ENCODE peak calls at places on chromosomes 13 and 19, in eight cellular contexts. P is lung, F is H9, K is upper lobe of right lung, E is pancreas, A is breast epithelium, W is IMR-90, L is left lung. Y is an unnamed sample.

GRCh38 chr13:30810261-30810701 is 74.9 kb downstream of the ALOX5AP start:
- DNase-seq in P (no peak), F (no peak), K (no peak), E (peak; percentile 60), A (peak; percentile 80), W (no peak), L (no peak), Y (peak; percentile 53)

GRCh38 chr19:16412596-16413355 is 59.0 kb downstream of the EPS15L1 start:
- DNase-seq in P (no peak), F (no peak), K (no peak), E (no peak), A (no peak), W (no peak), L (no peak), Y (no peak)

GRCh38 chr19:32870154-32870573 is 597 bp upstream of the SLC7A9 start:
- DNase-seq in P (no peak), F (peak; percentile 69), K (peak; percentile 46), E (no peak), A (no peak), W (no peak), L (no peak), Y (no peak)

GRCh38 chr13:47426126-47426849 is 529.4 kb upstream of the HTR2A start:
- DNase-seq in P (no peak), F (no peak), K (no peak), E (no peak), A (peak; percentile 77), W (peak; percentile 86), L (peak; percentile 35), Y (peak; percentile 70)

GRCh38 chr19:30061557-30062330 is 119.7 kb downstream of the URI1 start:
- DNase-seq in P (no peak), F (no peak), K (no peak), E (no peak), A (no peak), W (no peak), L (no peak), Y (no peak)

GRCh38 chr13:36214163-36214921 is at the start of gene SOHLH2:
- DNase-seq in P (no peak), F (no peak), K (peak; percentile 53), E (no peak), A (no peak), W (no peak), L (no peak), Y (no peak)

GRCh38 chr13:33355470-33355869 is 69.9 kb upstream of the STARD13 start:
- DNase-seq in P (no peak), F (no peak), K (no peak), E (no peak), A (no peak), W (peak; percentile 55), L (no peak), Y (peak; percentile 71)

GRCh38 chr19:17794412-17794730 is 567 bp upstream of the B3GNT3 start:
- DNase-seq in P (no peak), F (no peak), K (no peak), E (no peak), A (no peak), W (no peak), L (no peak), Y (no peak)

GRCh38 chr13:22993148-22993547 is 187.6 kb upstream of the SGCG start:
- DNase-seq in P (no peak), F (no peak), K (no peak), E (no peak), A (no peak), W (no peak), L (no peak), Y (no peak)

GRCh38 chr19:35041548-35042055 is at the start of gene HPN:
- DNase-seq in P (peak; percentile 66), F (peak; percentile 96), K (peak; percentile 92), E (peak; percentile 93), A (no peak), W (no peak), L (peak; percentile 69), Y (no peak)

GRCh38 chr13:99605417-99606321 is 104.4 kb downstream of the TM9SF2 start:
- DNase-seq in P (peak; percentile 32), F (peak; percentile 80), K (peak; percentile 72), E (peak; percentile 66), A (no peak), W (no peak), L (peak; percentile 58), Y (no peak)

GRCh38 chr13:107480130-107480529 is 735.2 kb downstream of the LIG4 start:
- DNase-seq in P (no peak), F (no peak), K (no peak), E (no peak), A (no peak), W (peak; percentile 56), L (no peak), Y (no peak)

GRCh38 chr13:32262165-32262564 is 53.0 kb downstream of the ZAR1L start:
- DNase-seq in P (no peak), F (no peak), K (no peak), E (no peak), A (no peak), W (peak; percentile 39), L (no peak), Y (no peak)

GRCh38 chr13:95530178-95530577 is 22.3 kb upstream of the CLDN10 start:
- DNase-seq in P (peak; percentile 72), F (no peak), K (no peak), E (no peak), A (no peak), W (peak; percentile 5), L (peak; percentile 65), Y (no peak)

GRCh38 chr19:1567116-1567847 is 843 bp downstream of the MEX3D start:
- DNase-seq in P (no peak), F (no peak), K (peak; percentile 74), E (peak; percentile 66), A (peak; percentile 31), W (no peak), L (no peak), Y (no peak)

GRCh38 chr19:52599241-52599640 is 29.2 kb downstream of the ZNF701 start:
- DNase-seq in P (no peak), F (no peak), K (no peak), E (no peak), A (no peak), W (no peak), L (no peak), Y (no peak)

GRCh38 chr13:48890386-48890785 is 85.3 kb upstream of the FNDC3A start:
- DNase-seq in P (no peak), F (no peak), K (no peak), E (no peak), A (no peak), W (no peak), L (no peak), Y (no peak)

GRCh38 chr19:12786950-12787349 is 4.3 kb upstream of the JUNB start:
- DNase-seq in P (no peak), F (no peak), K (no peak), E (no peak), A (no peak), W (no peak), L (no peak), Y (no peak)
- H3K4me1 ChIP-seq in P (no peaks in the 10 kb centered on the region), F (peaks cover 6% of the 10 kb centered on the region), K (peaks cover 68% of the 10 kb centered on the region), E (peaks cover 16% of the 10 kb centered on the region), A (peaks cover 18% of the 10 kb centered on the region), W (peaks cover 51% of the 10 kb centered on the region), L (peaks cover 83% of the 10 kb centered on the region), Y (no peaks in the 10 kb centered on the region)

GRCh38 chr13:65555973-65556372 is 1674.2 kb downstream of the PCDH9 start:
- DNase-seq in P (no peak), F (no peak), K (no peak), E (no peak), A (no peak), W (no peak), L (no peak), Y (no peak)

GRCh38 chr13:65553328-65553727 is 1676.8 kb downstream of the PCDH9 start:
- DNase-seq in P (no peak), F (no peak), K (peak; percentile 33), E (no peak), A (no peak), W (no peak), L (no peak), Y (no peak)

DNA sequence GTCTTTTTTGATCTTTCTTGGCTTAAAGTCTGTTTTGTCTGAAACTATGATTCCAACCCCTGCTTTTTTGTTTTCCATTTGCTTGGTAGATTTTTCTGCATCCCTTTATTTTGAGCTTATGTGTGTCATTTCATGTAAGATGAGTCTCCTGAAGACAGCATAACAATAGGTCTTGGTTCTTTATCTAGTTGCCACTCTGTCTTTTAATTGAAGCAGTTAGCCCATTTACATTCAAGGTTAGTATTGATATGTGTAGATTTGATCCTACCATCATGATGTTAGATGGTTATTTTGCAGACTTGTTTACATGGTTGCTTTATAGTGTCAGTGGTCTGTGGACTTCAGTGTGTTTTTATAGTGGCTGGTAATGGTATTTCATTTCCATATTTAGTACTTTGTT is 1678.9 kb downstream of the PCDH9 start:
- DNase-seq in P (no peak), F (no peak), K (no peak), E (no peak), A (no peak), W (no peak), L (no peak), Y (no peak)
- H3K9me3 ChIP-seq in P (peaks cover 3% of the 10 kb centered on the region), F (no peaks in the 10 kb centered on the region), K (no peaks in the 10 kb centered on the region), E (no peaks in the 10 kb centered on the region), A (no peaks in the 10 kb centered on the region), W (no peaks in the 10 kb centered on the region), L (no peaks in the 10 kb centered on the region), Y (no peaks in the 10 kb centered on the region)

DNA sequence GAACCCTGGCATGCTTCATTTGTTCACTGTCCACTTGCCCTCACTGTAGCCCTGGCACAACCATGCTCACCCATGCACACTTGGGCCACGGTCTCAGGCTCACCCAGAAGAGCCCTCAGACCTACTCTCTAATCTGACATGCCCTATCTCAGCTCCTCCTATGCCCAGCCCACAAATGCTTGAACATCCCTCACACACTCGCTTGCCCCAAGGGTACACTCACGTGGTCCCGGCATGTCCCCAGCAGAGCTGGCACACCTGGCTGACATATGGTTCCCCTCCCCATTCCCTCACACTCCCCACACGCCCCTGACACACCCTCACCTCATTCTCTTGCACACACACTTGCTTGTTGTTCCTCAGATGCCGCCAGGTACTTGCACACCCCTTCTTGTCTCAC is 55.7 kb downstream of the MAP4K1 start:
- DNase-seq in P (no peak), F (no peak), K (no peak), E (no peak), A (no peak), W (no peak), L (no peak), Y (no peak)
- H3K4me1 ChIP-seq in P (no peaks in the 10 kb centered on the region), F (no peaks in the 10 kb centered on the region), K (no peaks in the 10 kb centered on the region), E (no peaks in the 10 kb centered on the region), A (no peaks in the 10 kb centered on the region), W (no peaks in the 10 kb centered on the region), L (peaks cover 6% of the 10 kb centered on the region), Y (no peaks in the 10 kb centered on the region)

GRCh38 chr13:41934994-41935393 is 25.9 kb downstream of the VWA8 start:
- DNase-seq in P (no peak), F (no peak), K (no peak), E (no peak), A (no peak), W (no peak), L (no peak), Y (no peak)

GRCh38 chr13:41934120-41934519 is 26.8 kb downstream of the VWA8 start:
- DNase-seq in P (no peak), F (no peak), K (no peak), E (no peak), A (no peak), W (no peak), L (no peak), Y (no peak)

GRCh38 chr13:41938918-41939317 is 22.0 kb downstream of the VWA8 start:
- DNase-seq in P (no peak), F (no peak), K (no peak), E (no peak), A (no peak), W (no peak), L (no peak), Y (no peak)

GRCh38 chr13:41937388-41937787 is 23.5 kb downstream of the VWA8 start:
- DNase-seq in P (no peak), F (no peak), K (no peak), E (no peak), A (no peak), W (no peak), L (no peak), Y (no peak)

GRCh38 chr13:41935501-41935900 is 25.4 kb downstream of the VWA8 start:
- DNase-seq in P (no peak), F (no peak), K (no peak), E (no peak), A (no peak), W (no peak), L (no peak), Y (no peak)
- H3K9me3 ChIP-seq in P (no peaks in the 10 kb centered on the region), F (no peaks in the 10 kb centered on the region), K (no peaks in the 10 kb centered on the region), E (no peaks in the 10 kb centered on the region), A (no peaks in the 10 kb centered on the region), W (no peaks in the 10 kb centered on the region), L (no peaks in the 10 kb centered on the region), Y (no peaks in the 10 kb centered on the region)

Y was measured in sigmoid colon.